ENCODE peak calls at places on chromosomes 11 and 22, in six cellular contexts. O, S, D, I, A and N are unnamed samples.

GRCh38 chr11:123111465-123111864 is 49.5 kb upstream of the HSPA8 start:
- DNase-seq in I (no peak), O (peak; percentile 73), A (no peak), D (peak; percentile 64), S (no peak), N (no peak)

GRCh38 chr11:88979641-88980040 is 86.1 kb downstream of the GRM5 start:
- DNase-seq in A (no peak), O (no peak), S (no peak), I (no peak), D (peak; percentile 4), N (no peak)

GRCh38 chr11:110349109-110349996 is 52.9 kb upstream of the RDX start:
- DNase-seq in O (no peak), I (no peak), S (no peak), A (no peak), D (no peak), N (no peak)

GRCh38 chr11:59173080-59173963 is 1.4 kb downstream of the DTX4 start:
- DNase-seq in O (peak; percentile 71), S (no peak), I (peak; percentile 80), A (peak; percentile 54), D (peak; percentile 20), N (no peak)

GRCh38 chr11:11568651-11569229 is 53.1 kb downstream of the GALNT18 start:
- DNase-seq in I (no peak), A (no peak), O (no peak), D (no peak), S (no peak), N (no peak)

GRCh38 chr11:11010624-11011127 is 152.8 kb upstream of the ZBED5 start:
- DNase-seq in I (peak; percentile 63), D (peak; percentile 18), S (no peak), A (peak; percentile 65), O (peak; percentile 66), N (no peak)

GRCh38 chr22:46587067-46587471 is 33.1 kb upstream of the GRAMD4 start:
- DNase-seq in D (no peak), A (peak; percentile 20), S (no peak), O (no peak), I (no peak), N (no peak)

GRCh38 chr22:29765905-29766631 is 739 bp downstream of the ZMAT5 start:
- DNase-seq in D (no peak), A (no peak), O (peak; percentile 61), I (no peak), S (peak; percentile 4), N (no peak)

GRCh38 chr11:99277281-99277680 is 256.5 kb downstream of the CNTN5 start:
- DNase-seq in S (no peak), I (no peak), A (no peak), O (no peak), D (no peak), N (no peak)

GRCh38 chr11:75513250-75513649 is 12.5 kb downstream of the GDPD5 start:
- DNase-seq in D (no peak), A (no peak), I (no peak), O (no peak), S (no peak), N (no peak)

GRCh38 chr11:120188371-120188770 is 22.5 kb upstream of the OAF start:
- DNase-seq in A (no peak), I (no peak), O (no peak), S (no peak), D (no peak), N (no peak)

GRCh38 chr11:94515398-94515797 is 3.1 kb downstream of the C11orf97 start:
- DNase-seq in S (no peak), D (no peak), O (no peak), I (no peak), A (no peak), N (no peak)

GRCh38 chr11:67120881-67121710 is 2.0 kb downstream of the KDM2A start:
- DNase-seq in A (no peak), I (no peak), O (peak; percentile 41), S (no peak), D (no peak), N (no peak)

GRCh38 chr22:50199836-50200332 is 927 bp upstream of the SELENOO start:
- DNase-seq in I (peak; percentile 68), S (no peak), O (peak; percentile 52), A (no peak), D (no peak), N (no peak)

GRCh38 chr22:35046744-35047462 is 19.1 kb upstream of the ISX start:
- DNase-seq in I (no peak), D (no peak), A (no peak), O (no peak), S (no peak), N (no peak)

GRCh38 chr11:23778971-23779370 is 717.9 kb upstream of the LUZP2 start:
- DNase-seq in D (no peak), O (no peak), I (no peak), S (no peak), A (no peak), N (no peak)

GRCh38 chr11:120612363-120613263 is 101.1 kb downstream of the GRIK4 start:
- DNase-seq in A (peak; percentile 70), O (peak; percentile 36), D (no peak), I (no peak), S (no peak), N (no peak)

GRCh38 chr11:27471067-27471587 is 1.5 kb downstream of the LGR4 start:
- DNase-seq in D (no peak), A (no peak), S (no peak), I (no peak), O (peak; percentile 5), N (no peak)

GRCh38 chr11:131688056-131688693 is 317.8 kb downstream of the NTM start:
- DNase-seq in A (peak; percentile 74), I (peak; percentile 89), O (peak; percentile 66), S (no peak), D (peak; percentile 66), N (peak; percentile 84)

GRCh38 chr11:6618117-6619020 is 853 bp downstream of the TPP1 start:
- DNase-seq in S (peak; percentile 56), I (no peak), O (peak; percentile 40), D (no peak), A (no peak), N (no peak)

GRCh38 chr22:31613904-31614296 is 48.1 kb downstream of the PISD start:
- DNase-seq in S (no peak), D (no peak), I (no peak), A (no peak), O (no peak), N (no peak)

GRCh38 chr11:33941637-33942160 is 49.8 kb upstream of the LMO2 start:
- DNase-seq in A (no peak), S (no peak), I (no peak), O (no peak), D (no peak), N (no peak)

GRCh38 chr22:49576241-49577141 is 251.2 kb downstream of the BRD1 start:
- DNase-seq in D (no peak), I (peak; percentile 37), S (no peak), A (peak; percentile 15), O (no peak), N (peak; percentile 62)

GRCh38 chr11:117953029-117953671 is 23.9 kb upstream of the TMPRSS13 start:
- DNase-seq in D (no peak), A (no peak), O (no peak), S (no peak), I (no peak), N (no peak)

GRCh38 chr11:77705195-77705876 is 67.7 kb upstream of the CLNS1A start:
- DNase-seq in O (no peak), D (peak; percentile 41), I (no peak), A (no peak), S (no peak), N (no peak)

GRCh38 chr11:125082611-125083311 is 19.7 kb downstream of the SLC37A2 start:
- DNase-seq in D (peak; percentile 87), I (no peak), O (no peak), A (no peak), S (no peak), N (no peak)

GRCh38 chr11:19939415-19939929 is 220.8 kb downstream of the DBX1 start:
- DNase-seq in S (no peak), D (no peak), O (no peak), A (no peak), I (no peak), N (no peak)

GRCh38 chr11:61109671-61110070 is 7.4 kb downstream of the CD5 start:
- DNase-seq in D (no peak), I (no peak), S (no peak), O (no peak), A (no peak), N (no peak)

GRCh38 chr11:71542856-71543743 is 5.1 kb upstream of the KRTAP5-9 start:
- DNase-seq in A (no peak), I (no peak), O (no peak), D (no peak), S (no peak), N (no peak)

GRCh38 chr22:24871611-24872205 is 65.7 kb downstream of the SGSM1 start:
- DNase-seq in D (no peak), I (no peak), O (no peak), A (no peak), S (no peak), N (no peak)

GRCh38 chr11:75135021-75135650 is 15.8 kb upstream of the SLCO2B1 start:
- DNase-seq in D (no peak), I (no peak), S (no peak), O (no peak), A (no peak), N (peak; percentile 40)

GRCh38 chr11:34313099-34313517 is 44.7 kb downstream of the ABTB2 start:
- DNase-seq in I (no peak), O (no peak), D (no peak), S (no peak), A (peak; percentile 36), N (no peak)

GRCh38 chr11:59767212-59767611 is 12.0 kb downstream of the STX3 start:
- DNase-seq in D (no peak), A (no peak), O (no peak), S (no peak), I (no peak), N (no peak)

GRCh38 chr22:37740455-37741311 is 43.8 kb downstream of the TRIOBP start:
- DNase-seq in I (no peak), S (no peak), D (no peak), O (no peak), A (no peak), N (no peak)

GRCh38 chr11:27460571-27460970 is 12.0 kb downstream of the LGR4 start:
- DNase-seq in O (no peak), S (no peak), A (no peak), I (no peak), D (no peak), N (no peak)

GRCh38 chr11:15967166-15967565 is 389.2 kb downstream of the SOX6 start:
- DNase-seq in D (peak; percentile 34), O (no peak), A (no peak), I (no peak), S (no peak), N (no peak)

GRCh38 chr11:134537296-134537695 is 125.3 kb upstream of the B3GAT1 start:
- DNase-seq in O (no peak), I (no peak), S (no peak), A (no peak), D (no peak), N (peak; percentile 34)

GRCh38 chr11:18540207-18541009 is 13.7 kb upstream of the TSG101 start:
- DNase-seq in D (peak; percentile 40), I (no peak), O (peak; percentile 56), S (no peak), A (no peak), N (no peak)

GRCh38 chr11:131749100-131749499 is 378.7 kb downstream of the NTM start:
- DNase-seq in O (no peak), A (no peak), I (no peak), D (no peak), S (no peak), N (no peak)